ENCODE peak calls at places on chromosomes 5 and 9, in five cellular contexts. I, O, K, L and U are unnamed samples.

GRCh38 chr5:147690595-147690994 is 91.9 kb downstream of the JAKMIP2 start:
- DNase-seq in I (no peak), O (no peak), K (no peak), L (no peak), U (peak)

GRCh38 chr9:99818439-99818992 is 3.2 kb upstream of the NR4A3 start:
- DNase-seq in I (no peak), O (no peak), K (no peak), L (no peak), U (no peak)

GRCh38 chr9:113963017-113963620 is 87.0 kb downstream of the ZNF618 start:
- DNase-seq in I (no peak), O (peak), K (peak), L (no peak), U (peak)

GRCh38 chr9:120730661-120731514 is 16.6 kb upstream of the MEGF9 start:
- DNase-seq in I (no peak), O (peak), K (peak), L (peak), U (peak)

GRCh38 chr5:128038641-128039040 is 44.9 kb upstream of the SLC12A2 start:
- DNase-seq in I (no peak), O (peak), K (no peak), L (no peak), U (peak)

GRCh38 chr5:168224110-168224509 is 67.3 kb upstream of the WWC1 start:
- DNase-seq in I (no peak), O (no peak), K (no peak), L (no peak), U (no peak)

GRCh38 chr5:25119654-25120053 is 474.9 kb upstream of the CDH10 start:
- DNase-seq in I (no peak), O (peak), K (no peak), L (no peak), U (peak)

GRCh38 chr9:133855802-133856592 is 117.8 kb upstream of the SARDH start:
- DNase-seq in I (no peak), O (peak), K (no peak), L (peak), U (peak)

GRCh38 chr5:143322178-143322577 is 81.3 kb downstream of the NR3C1 start:
- DNase-seq in I (no peak), O (no peak), K (no peak), L (no peak), U (no peak)

GRCh38 chr5:122424211-122424610 is 112.2 kb downstream of the SNCAIP start:
- DNase-seq in I (no peak), O (no peak), K (no peak), L (no peak), U (peak)

GRCh38 chr5:540215-541147 is 16.2 kb upstream of the SLC9A3 start:
- DNase-seq in I (no peak), O (no peak), K (no peak), L (peak), U (no peak)

GRCh38 chr9:18333157-18333556 is 140.8 kb upstream of the ADAMTSL1 start:
- DNase-seq in I (no peak), O (peak), K (no peak), L (no peak), U (peak)

GRCh38 chr5:95644351-95645042 is 2.1 kb upstream of the RFESD start:
- DNase-seq in I (peak), O (peak), K (no peak), L (no peak), U (peak)

GRCh38 chr9:35548571-35548970 is 56.5 kb upstream of the TESK1 start:
- DNase-seq in I (no peak), O (no peak), K (no peak), L (no peak), U (no peak)

GRCh38 chr5:68178579-68178978 is 37.0 kb upstream of the PIK3R1 start:
- DNase-seq in I (no peak), O (no peak), K (no peak), L (no peak), U (peak)

GRCh38 chr9:3498691-3499090 is 27.1 kb downstream of the RFX3 start:
- DNase-seq in I (no peak), O (peak), K (no peak), L (no peak), U (peak)

GRCh38 chr5:61974680-61975079 is 331.3 kb upstream of the KIF2A start:
- DNase-seq in I (no peak), O (no peak), K (no peak), L (no peak), U (no peak)

GRCh38 chr9:112075009-112075378 is 100.1 kb downstream of the SUSD1 start:
- DNase-seq in I (no peak), O (no peak), K (no peak), L (no peak), U (no peak)

GRCh38 chr9:124897570-124898460 is 35.9 kb downstream of the ARPC5L start:
- DNase-seq in I (no peak), O (no peak), K (no peak), L (no peak), U (no peak)

GRCh38 chr9:130189840-130190239 is 17.6 kb downstream of the NCS1 start:
- DNase-seq in I (no peak), O (peak), K (no peak), L (no peak), U (no peak)

GRCh38 chr9:19186240-19186639 is 44.3 kb upstream of the DENND4C start:
- DNase-seq in I (no peak), O (no peak), K (no peak), L (no peak), U (peak)

GRCh38 chr5:82054004-82054710 is 82.3 kb downstream of the ATG10 start:
- DNase-seq in I (no peak), O (no peak), K (no peak), L (no peak), U (no peak)

GRCh38 chr5:10018670-10019069 is 231.0 kb downstream of the ATPSCKMT start:
- DNase-seq in I (no peak), O (peak), K (no peak), L (no peak), U (peak)

GRCh38 chr9:89657765-89658164 is 53.0 kb downstream of the GADD45G start:
- DNase-seq in I (no peak), O (no peak), K (no peak), L (no peak), U (no peak)

GRCh38 chr5:76579166-76579765 is 43.9 kb downstream of the F2RL2 start:
- DNase-seq in I (no peak), O (no peak), K (no peak), L (no peak), U (peak)

GRCh38 chr9:136437839-136438547 is 1.7 kb downstream of the INPP5E start:
- DNase-seq in I (peak), O (peak), K (no peak), L (peak), U (peak)

GRCh38 chr9:15308511-15308910 is 1.5 kb upstream of the TTC39B start:
- DNase-seq in I (no peak), O (peak), K (no peak), L (no peak), U (peak)

GRCh38 chr9:108861997-108862396 is at the start of gene ACTL7A:
- DNase-seq in I (no peak), O (no peak), K (no peak), L (no peak), U (no peak)

GRCh38 chr9:71986860-71987259 is 73.6 kb downstream of the C9orf57 start:
- DNase-seq in I (no peak), O (no peak), K (no peak), L (no peak), U (no peak)

GRCh38 chr9:129143031-129143441 is 31.8 kb downstream of the PTPA start:
- DNase-seq in I (peak), O (peak), K (no peak), L (peak), U (peak)

GRCh38 chr5:149118463-149118862 is 22.8 kb upstream of the ABLIM3 start:
- DNase-seq in I (no peak), O (no peak), K (no peak), L (no peak), U (peak)

GRCh38 chr9:16866542-16866941 is 3.9 kb downstream of the BNC2 start:
- DNase-seq in I (no peak), O (peak), K (no peak), L (no peak), U (no peak)

GRCh38 chr5:135488727-135489465 is 36.7 kb upstream of the TIFAB start:
- DNase-seq in I (no peak), O (peak), K (peak), L (no peak), U (peak)
- H3K4me3 ChIP-seq in I (no peak), O (peak), K (peak), L (no peak), U (peak)

DNA sequence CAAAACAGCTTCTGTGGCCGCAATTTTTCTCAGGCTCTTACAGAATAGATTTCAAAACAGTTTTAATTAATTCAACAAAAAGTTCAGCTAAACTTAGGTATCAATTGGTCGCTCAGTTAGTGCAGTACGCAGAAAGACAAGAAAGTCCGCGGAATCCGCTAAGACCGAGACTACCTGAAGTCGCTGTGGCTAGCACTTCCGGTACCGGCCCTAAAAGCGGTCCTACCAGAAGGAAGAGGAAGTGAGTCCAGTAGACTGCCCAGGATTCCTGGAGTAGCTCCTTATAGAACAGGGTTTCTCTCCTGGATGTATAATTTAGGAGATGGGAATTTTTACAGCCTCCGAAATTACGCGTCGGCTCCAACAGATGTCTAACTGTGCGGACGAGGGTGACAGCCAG is 16.6 kb upstream of the PCDHB2 start:
- DNase-seq in I (no peak), O (no peak), K (no peak), L (no peak), U (no peak)
- H3K4me3 ChIP-seq in I (no peak), O (no peak), K (peak), L (no peak), U (no peak)

DNA sequence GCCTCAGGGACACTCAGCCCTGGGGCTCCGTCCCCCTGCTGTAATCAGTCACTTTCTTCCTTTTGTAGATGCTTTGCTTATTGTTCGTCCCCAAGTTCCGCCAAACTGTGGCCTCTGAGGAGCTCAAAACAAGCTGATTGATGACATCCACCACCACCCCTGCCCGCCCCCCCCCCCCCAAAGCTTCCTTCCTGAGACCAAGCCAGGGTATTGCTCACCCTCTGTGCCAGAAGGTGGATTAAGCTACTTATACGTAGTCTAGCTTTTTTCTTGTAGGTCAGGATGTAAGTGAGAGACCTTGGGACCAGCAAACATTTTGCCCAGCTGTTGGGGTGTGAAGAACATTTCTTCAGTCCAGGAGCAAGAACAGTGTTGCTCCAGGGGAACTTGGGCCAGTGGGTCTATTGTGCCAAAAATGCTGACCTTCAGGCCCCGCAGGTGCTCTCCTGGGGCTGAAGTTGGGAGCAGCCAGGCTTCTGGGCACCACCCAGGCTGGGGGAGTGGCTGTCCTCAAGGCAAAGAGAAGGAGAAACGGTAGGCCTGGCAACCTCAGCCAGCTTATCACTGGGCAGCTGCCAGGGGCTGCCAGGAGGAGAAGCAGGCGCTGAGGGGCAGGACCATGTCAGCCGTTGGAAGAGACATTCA is 17.9 kb downstream of the NEURL1B start:
- DNase-seq in I (no peak), O (no peak), K (no peak), L (no peak), U (peak)
- H3K4me3 ChIP-seq in I (no peak), O (no peak), K (no peak), L (no peak), U (no peak)

DNA sequence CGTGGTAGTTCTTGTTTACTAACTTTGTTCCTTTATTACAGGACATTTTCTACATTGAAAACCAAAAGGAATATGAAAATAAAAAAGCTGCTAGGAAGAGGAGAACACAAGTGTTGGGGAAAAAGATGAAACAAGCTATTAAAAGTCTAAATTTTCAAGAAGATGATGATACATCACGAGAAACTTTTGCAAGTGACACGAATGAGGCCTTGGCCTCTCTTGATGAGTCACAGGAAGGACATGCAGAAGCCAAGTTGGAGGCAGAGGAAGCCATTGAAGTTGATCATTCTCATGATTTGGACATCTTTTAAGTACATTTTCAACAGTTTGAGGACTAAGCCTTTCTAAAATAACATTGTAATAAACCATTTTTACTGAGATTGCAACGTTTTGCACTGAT is 23.8 kb downstream of the PHAX start:
- DNase-seq in I (no peak), O (peak), K (no peak), L (no peak), U (peak)
- H3K4me3 ChIP-seq in I (no peak), O (no peak), K (no peak), L (no peak), U (no peak)

GRCh38 chr9:26394025-26394424 is 498.6 kb downstream of the CAAP1 start:
- DNase-seq in I (no peak), O (no peak), K (no peak), L (no peak), U (no peak)
- H3K4me3 ChIP-seq in I (no peak), O (no peak), K (no peak), L (no peak), U (no peak)

GRCh38 chr5:126973193-126973592 is 57.2 kb downstream of the MARCHF3 start:
- DNase-seq in I (no peak), O (no peak), K (no peak), L (no peak), U (no peak)
- H3K4me3 ChIP-seq in I (no peak), O (no peak), K (no peak), L (no peak), U (no peak)

GRCh38 chr5:151676719-151677118 is 10.0 kb downstream of the SPARC start:
- DNase-seq in I (no peak), O (no peak), K (no peak), L (no peak), U (no peak)
- H3K4me3 ChIP-seq in I (no peak), O (no peak), K (no peak), L (no peak), U (no peak)

GRCh38 chr5:72848474-72849428 is 32.3 kb downstream of the TNPO1 start:
- DNase-seq in I (peak), O (peak), K (no peak), L (peak), U (peak)

GRCh38 chr5:72847989-72848473 is 31.6 kb downstream of the TNPO1 start:
- DNase-seq in I (peak), O (peak), K (peak), L (peak), U (peak)

GRCh38 chr5:72852356-72852755 is 35.9 kb downstream of the TNPO1 start:
- DNase-seq in I (no peak), O (no peak), K (no peak), L (no peak), U (no peak)

GRCh38 chr5:72849546-72849945 is 33.1 kb downstream of the TNPO1 start:
- DNase-seq in I (no peak), O (no peak), K (no peak), L (no peak), U (no peak)

DNA sequence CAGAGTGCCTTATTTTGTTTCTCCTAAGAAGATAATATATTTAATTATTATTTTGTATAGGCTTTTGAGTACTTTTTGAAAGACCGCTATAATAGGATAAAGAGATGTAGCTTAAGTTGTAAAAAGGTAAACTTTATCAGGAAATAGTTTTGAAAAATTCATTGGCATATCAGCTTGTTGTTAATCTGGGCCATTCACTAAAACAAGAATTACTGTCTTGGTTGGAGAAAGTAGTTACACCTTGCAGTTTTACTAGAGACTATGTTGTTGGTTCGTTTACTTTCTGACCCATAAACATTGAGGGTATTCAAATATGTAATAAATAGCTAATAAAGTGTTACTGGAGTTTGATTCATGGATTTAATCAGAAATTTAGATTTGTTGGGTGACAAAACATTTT is 33.7 kb downstream of the TNPO1 start:
- DNase-seq in I (no peak), O (no peak), K (no peak), L (no peak), U (no peak)
- H3K4me3 ChIP-seq in I (no peak), O (peak), K (peak), L (peak), U (peak)

GRCh38 chr5:175547810-175548209 is 69.5 kb downstream of the SFXN1 start:
- DNase-seq in I (no peak), O (no peak), K (no peak), L (no peak), U (no peak)
- H3K4me3 ChIP-seq in I (no peak), O (no peak), K (no peak), L (no peak), U (no peak)

DNA sequence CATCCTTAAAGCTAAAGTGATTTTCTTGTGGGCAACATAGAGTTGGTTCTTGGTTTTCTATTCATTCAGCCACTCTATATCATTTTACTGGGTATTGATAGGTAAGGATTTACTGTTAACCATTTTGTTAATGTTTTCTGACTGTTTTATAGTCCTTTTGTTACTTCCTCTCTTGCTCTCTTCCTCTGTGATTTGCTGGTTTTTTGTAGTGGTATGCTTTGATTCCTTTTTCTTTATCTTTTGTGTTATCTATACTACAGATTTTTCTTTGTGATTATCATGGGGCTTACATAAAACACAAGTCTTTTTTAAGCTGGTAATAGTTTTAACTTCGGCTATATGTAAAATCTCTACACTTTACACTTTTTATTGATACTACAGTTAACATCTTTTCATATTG is 43.3 kb downstream of the CREBRF start:
- DNase-seq in I (peak), O (no peak), K (no peak), L (no peak), U (no peak)
- H3K4me3 ChIP-seq in I (no peak), O (no peak), K (no peak), L (no peak), U (no peak)